ENCODE peak calls at places on chromosomes 2 and 18, in nine cellular contexts. V is fibroblast of lung; C is esophagus squamous epithelium; Z is right cardiac atrium; R is Panc1; I is ovary; B is body of pancreas; E is Peyer's patch; F is naive thymus-derived CD4-positive, alpha-beta T cell. S is an unnamed sample. For H3K9me3, the result is how much of the 10 kb centered on the place peaks cover.

GRCh38 chr2:201353116-201353515 is 4.0 kb downstream of the FLACC1 start:
- DNase-seq in V (peak), C (no peak), Z (no peak), R (no peak), I (no peak), B (no peak), E (no peak), F (no peak), S (no peak)

GRCh38 chr2:197997083-197997541 is 192.7 kb downstream of the PLCL1 start:
- DNase-seq in V (no peak), C (no peak), Z (no peak), R (no peak), I (no peak), B (no peak), E (no peak), F (no peak), S (no peak)

GRCh38 chr2:141595531-141595930 is 535.3 kb downstream of the LRP1B start:
- DNase-seq in V (peak), C (no peak), Z (no peak), R (no peak), I (no peak), B (no peak), E (no peak), F (no peak), S (no peak)

GRCh38 chr2:129135017-129135416 is 816.3 kb upstream of the HS6ST1 start:
- DNase-seq in V (no peak), C (no peak), Z (no peak), R (no peak), I (no peak), B (no peak), E (no peak), F (no peak), S (no peak)

GRCh38 chr2:98134138-98134537 is 47.2 kb downstream of the VWA3B start:
- DNase-seq in V (no peak), C (no peak), Z (peak), R (no peak), I (no peak), B (no peak), E (peak), F (no peak), S (no peak)

GRCh38 chr18:11500153-11501122 is 109.0 kb upstream of the SLC35G4 start:
- DNase-seq in V (peak), C (no peak), Z (peak), R (peak), I (no peak), B (no peak), E (no peak), F (no peak), S (no peak)

GRCh38 chr2:37713258-37713700 is 41.8 kb upstream of the CDC42EP3 start:
- DNase-seq in V (peak), C (no peak), Z (no peak), R (no peak), I (no peak), B (no peak), E (no peak), F (no peak), S (no peak)

GRCh38 chr2:98871506-98871905 is 64.5 kb downstream of the CRACDL start:
- DNase-seq in V (no peak), C (no peak), Z (no peak), R (no peak), I (no peak), B (no peak), E (no peak), F (no peak), S (no peak)

GRCh38 chr2:112182581-112183034 is 44.4 kb downstream of the FBLN7 start:
- DNase-seq in V (no peak), C (no peak), Z (peak), R (no peak), I (no peak), B (no peak), E (peak), F (peak), S (peak)

GRCh38 chr2:68367918-68368656 is 3.0 kb downstream of the PLEK start:
- DNase-seq in V (no peak), C (no peak), Z (no peak), R (no peak), I (no peak), B (no peak), E (no peak), F (no peak), S (no peak)

GRCh38 chr2:28085183-28085582 is 194.7 kb downstream of the BABAM2 start:
- DNase-seq in V (no peak), C (no peak), Z (no peak), R (no peak), I (no peak), B (no peak), E (no peak), F (no peak), S (no peak)

GRCh38 chr2:20194097-20194989 is 30.6 kb downstream of the SDC1 start:
- DNase-seq in V (no peak), C (no peak), Z (no peak), R (no peak), I (no peak), B (no peak), E (no peak), F (no peak), S (no peak)

GRCh38 chr18:43931439-43931838 is 654.1 kb upstream of the SYT4 start:
- DNase-seq in V (peak), C (no peak), Z (no peak), R (no peak), I (no peak), B (no peak), E (no peak), F (no peak), S (no peak)

GRCh38 chr18:8769509-8769908 is 64.2 kb downstream of the MTCL1 start:
- DNase-seq in V (no peak), C (no peak), Z (no peak), R (no peak), I (no peak), B (no peak), E (peak), F (no peak), S (no peak)

GRCh38 chr2:120710256-120710655 is 25.4 kb upstream of the GLI2 start:
- DNase-seq in V (peak), C (no peak), Z (no peak), R (no peak), I (peak), B (no peak), E (no peak), F (no peak), S (no peak)

DNA sequence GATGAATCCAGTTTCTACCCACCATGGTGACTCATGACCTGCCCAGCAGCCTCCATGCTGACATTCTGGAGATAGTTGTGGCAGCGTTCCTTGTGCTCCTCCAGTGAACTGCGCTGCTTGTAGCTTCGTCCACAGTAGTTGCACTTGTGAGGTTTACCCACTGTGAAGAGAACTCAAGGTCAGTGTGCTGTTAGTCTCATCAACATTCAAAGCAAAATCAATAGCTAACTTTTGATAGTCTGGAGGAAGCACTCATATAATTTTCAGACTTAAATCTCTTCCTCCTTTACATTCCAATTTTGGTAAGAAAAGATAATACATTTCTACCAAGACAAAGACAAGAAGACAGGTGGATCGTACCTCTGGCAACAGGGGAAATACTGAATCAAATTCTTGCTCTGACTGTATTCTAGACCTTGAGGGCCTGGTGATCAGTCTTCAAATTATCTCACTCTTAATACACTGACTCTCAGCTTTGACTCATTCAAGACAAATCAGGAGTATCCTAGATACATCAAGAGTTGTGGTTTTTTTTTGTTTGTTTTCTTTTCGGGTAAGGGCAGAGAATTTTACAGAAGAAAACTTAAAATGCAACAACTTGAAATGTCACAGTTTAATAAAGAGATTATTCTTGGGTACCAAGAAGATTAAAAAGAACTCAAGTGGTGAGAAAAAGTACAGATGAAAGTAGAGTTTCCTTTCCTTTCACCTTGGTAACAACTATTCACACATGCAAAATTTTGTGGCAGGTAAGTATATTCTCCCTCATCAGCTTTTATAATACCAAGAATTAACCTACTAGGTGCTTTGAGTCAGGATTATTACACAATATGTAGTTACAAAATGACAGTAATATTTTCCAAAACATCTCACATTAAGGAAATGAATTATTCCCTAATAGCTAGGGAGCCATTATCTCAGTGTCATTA is 129.2 kb downstream of the IKZF2 start:
- DNase-seq in V (peak), C (no peak), Z (no peak), R (no peak), I (no peak), B (no peak), E (no peak), F (no peak), S (no peak)
- H3K9me3 ChIP-seq in V (under half), C (under half), Z (under half), R (under half), I (under half), B (under half), E (under half), F (under half), S (under half)

GRCh38 chr2:95056461-95057459 is 31.3 kb downstream of the MAL start:
- DNase-seq in V (no peak), C (no peak), Z (no peak), R (no peak), I (no peak), B (no peak), E (no peak), F (no peak), S (no peak)

GRCh38 chr2:95054016-95054415 is 28.5 kb downstream of the MAL start:
- DNase-seq in V (no peak), C (no peak), Z (no peak), R (no peak), I (no peak), B (no peak), E (no peak), F (no peak), S (no peak)

GRCh38 chr2:95058466-95058988 is 33.0 kb downstream of the MAL start:
- DNase-seq in V (no peak), C (no peak), Z (no peak), R (no peak), I (no peak), B (no peak), E (peak), F (no peak), S (no peak)

GRCh38 chr2:95057535-95058453 is 32.3 kb downstream of the MAL start:
- DNase-seq in V (no peak), C (no peak), Z (no peak), R (no peak), I (no peak), B (no peak), E (peak), F (no peak), S (no peak)

DNA sequence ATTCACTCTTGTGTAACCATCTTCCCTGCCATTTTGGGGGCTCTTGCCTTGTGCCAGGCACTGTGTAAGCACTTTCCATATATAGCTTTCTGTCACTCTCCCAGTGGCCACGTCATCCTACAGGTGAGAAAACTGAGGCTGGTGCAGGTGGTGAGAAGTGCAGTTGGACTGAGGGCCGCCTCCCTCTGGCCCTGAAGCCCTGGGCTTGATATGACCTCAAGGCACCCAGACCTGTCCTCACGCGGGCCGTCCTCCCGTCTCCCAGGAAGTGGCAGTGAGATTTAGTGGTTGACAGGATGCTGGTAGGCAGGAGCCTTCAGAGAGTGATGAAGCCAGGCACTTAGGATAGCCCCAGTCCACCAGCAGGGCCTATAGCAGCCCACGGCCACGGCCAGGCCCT is 30.5 kb downstream of the MAL start:
- DNase-seq in V (no peak), C (no peak), Z (no peak), R (no peak), I (no peak), B (no peak), E (no peak), F (no peak), S (no peak)
- H3K9me3 ChIP-seq in V (under half), C (under half), Z (under half), R (under half), I (under half), B (under half), E (under half), F (under half), S (under half)

DNA sequence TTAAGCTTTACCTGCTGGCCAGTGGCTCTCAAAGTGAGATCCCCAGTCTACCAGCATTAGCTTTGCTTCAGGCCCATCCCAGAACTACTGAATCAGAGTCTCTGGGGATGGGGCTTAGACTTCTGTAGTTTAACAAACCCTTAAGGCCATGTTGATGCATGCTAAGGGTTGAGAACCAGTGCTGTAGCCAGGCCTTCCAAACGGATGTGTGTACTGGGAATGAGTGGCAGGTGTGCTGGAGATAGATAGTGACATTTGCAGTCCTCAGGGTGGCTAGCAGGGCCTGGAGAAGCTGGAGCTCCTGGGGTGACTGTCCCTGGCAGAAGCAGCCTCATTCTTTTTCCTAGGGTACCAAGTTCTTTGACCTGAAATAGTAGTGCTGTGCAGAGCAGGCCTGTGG is 148.5 kb downstream of the PPP1R1C start:
- DNase-seq in V (no peak), C (no peak), Z (no peak), R (no peak), I (no peak), B (no peak), E (no peak), F (no peak), S (no peak)
- H3K9me3 ChIP-seq in V (under half), C (under half), Z (under half), R (under half), I (under half), B (under half), E (under half), F (under half), S (under half)

GRCh38 chr2:119423041-119423440 is 8.6 kb upstream of the TMEM37 start:
- DNase-seq in V (no peak), C (no peak), Z (no peak), R (no peak), I (no peak), B (no peak), E (peak), F (no peak), S (no peak)
- H3K9me3 ChIP-seq in V (under half), C (under half), Z (under half), R (under half), I (under half), B (under half), E (under half), F (under half), S (under half)

S was measured in T-helper 17 cell.